ENCODE peak calls at places on chromosomes 11 and 22, in five cellular contexts. G, D, S, T and A are unnamed samples.

GRCh38 chr11:86390499-86390898 is 15.8 kb downstream of the CCDC81 start:
- DNase-seq in G (no peak), D (no peak), S (no peak), T (no peak), A (no peak)

GRCh38 chr11:80163011-80163410 is 722.2 kb upstream of the TENM4 start:
- DNase-seq in G (no peak), D (no peak), S (no peak), T (no peak), A (no peak)

GRCh38 chr11:79342686-79343085 is 98.1 kb downstream of the TENM4 start:
- DNase-seq in G (no peak), D (no peak), S (no peak), T (no peak), A (no peak)

GRCh38 chr11:103326070-103326794 is 217.0 kb downstream of the DYNC2H1 start:
- DNase-seq in G (peak), D (peak), S (no peak), T (no peak), A (peak)

GRCh38 chr22:49733631-49734030 is 94.0 kb downstream of the BRD1 start:
- DNase-seq in G (no peak), D (no peak), S (no peak), T (no peak), A (no peak)

GRCh38 chr22:40436460-40437431 is 66.4 kb downstream of the SGSM3 start:
- DNase-seq in G (peak), D (no peak), S (peak), T (no peak), A (peak)

GRCh38 chr11:64028398-64029115 is 7.2 kb upstream of the FLRT1 start:
- DNase-seq in G (no peak), D (peak), S (no peak), T (no peak), A (no peak)

GRCh38 chr11:108805030-108805429 is 140.2 kb downstream of the DDX10 start:
- DNase-seq in G (no peak), D (no peak), S (no peak), T (no peak), A (no peak)

GRCh38 chr22:44171486-44172076 is 9.1 kb upstream of the PARVG start:
- DNase-seq in G (no peak), D (no peak), S (no peak), T (no peak), A (no peak)

GRCh38 chr22:44383652-44384562 is 71.2 kb upstream of the SHISAL1 start:
- DNase-seq in G (no peak), D (no peak), S (no peak), T (no peak), A (no peak)

GRCh38 chr11:106493751-106494150 is 416.3 kb downstream of the AASDHPPT start:
- DNase-seq in G (no peak), D (no peak), S (no peak), T (no peak), A (no peak)

GRCh38 chr11:85774256-85775097 is 36.5 kb downstream of the SYTL2 start:
- DNase-seq in G (no peak), D (no peak), S (no peak), T (no peak), A (no peak)

GRCh38 chr11:107689317-107690202 is 22.3 kb downstream of the SLN start:
- DNase-seq in G (peak), D (peak), S (peak), T (peak), A (peak)

GRCh38 chr11:119460582-119460981 is 37.6 kb upstream of the THY1 start:
- DNase-seq in G (no peak), D (no peak), S (no peak), T (no peak), A (no peak)

GRCh38 chr11:59967677-59968394 is 4.0 kb downstream of the OOSP4A start:
- DNase-seq in G (no peak), D (no peak), S (no peak), T (no peak), A (no peak)

GRCh38 chr11:34395916-34396555 is 38.2 kb upstream of the ABTB2 start:
- DNase-seq in G (no peak), D (no peak), S (no peak), T (no peak), A (no peak)

GRCh38 chr22:41579297-41579996 is 10.2 kb downstream of the PMM1 start:
- DNase-seq in G (no peak), D (no peak), S (no peak), T (no peak), A (no peak)

GRCh38 chr22:44337658-44338004 is 24.9 kb upstream of the SHISAL1 start:
- DNase-seq in G (no peak), D (no peak), S (peak), T (peak), A (no peak)

GRCh38 chr11:72308226-72309073 is 64.5 kb upstream of the PHOX2A start:
- DNase-seq in G (peak), D (no peak), S (no peak), T (no peak), A (no peak)

GRCh38 chr11:10181811-10182210 is 112.2 kb downstream of the SBF2 start:
- DNase-seq in G (peak), D (no peak), S (no peak), T (no peak), A (peak)

GRCh38 chr11:100956321-100956720 is 173.3 kb downstream of the PGR start:
- DNase-seq in G (no peak), D (no peak), S (no peak), T (no peak), A (no peak)

GRCh38 chr11:16382638-16383380 is 26.5 kb upstream of the SOX6 start:
- DNase-seq in G (no peak), D (no peak), S (no peak), T (no peak), A (no peak)

GRCh38 chr11:62830904-62831519 is 839 bp downstream of the STX5 start:
- DNase-seq in G (peak), D (no peak), S (peak), T (no peak), A (peak)

GRCh38 chr11:34915136-34916013 is 804 bp downstream of the APIP start:
- DNase-seq in G (no peak), D (no peak), S (peak), T (no peak), A (no peak)

GRCh38 chr11:116170526-116171120 is 602.2 kb downstream of the BUD13 start:
- DNase-seq in G (no peak), D (peak), S (no peak), T (no peak), A (no peak)

GRCh38 chr11:132202621-132203020 is 832.2 kb downstream of the NTM start:
- DNase-seq in G (no peak), D (no peak), S (no peak), T (no peak), A (no peak)

GRCh38 chr11:70887428-70887827 is 364.9 kb downstream of the SHANK2 start:
- DNase-seq in G (no peak), D (no peak), S (no peak), T (no peak), A (no peak)

GRCh38 chr11:91742155-91742554 is 482.5 kb upstream of the FAT3 start:
- DNase-seq in G (no peak), D (no peak), S (no peak), T (no peak), A (no peak)

GRCh38 chr11:13635804-13636203 is 32.7 kb upstream of the FAR1 start:
- DNase-seq in G (no peak), D (no peak), S (no peak), T (no peak), A (no peak)

GRCh38 chr22:43173566-43173965 is 13.4 kb downstream of the TTLL12 start:
- DNase-seq in G (no peak), D (no peak), S (no peak), T (no peak), A (no peak)

GRCh38 chr11:71164186-71164585 is 88.2 kb downstream of the SHANK2 start:
- DNase-seq in G (no peak), D (no peak), S (no peak), T (no peak), A (no peak)

GRCh38 chr22:44305455-44305854 is 7.3 kb downstream of the SHISAL1 start:
- DNase-seq in G (no peak), D (no peak), S (no peak), T (no peak), A (no peak)

GRCh38 chr11:103811870-103812509 is 224.4 kb upstream of the DDI1 start:
- DNase-seq in G (no peak), D (no peak), S (no peak), T (no peak), A (no peak)

GRCh38 chr11:132994038-132994502 is 538.2 kb downstream of the OPCML start:
- DNase-seq in G (no peak), D (no peak), S (no peak), T (no peak), A (no peak)

GRCh38 chr11:116928102-116928777 is 90.8 kb upstream of the APOA1 start:
- DNase-seq in G (peak), D (no peak), S (no peak), T (no peak), A (peak)

GRCh38 chr11:67532889-67533288 is 9.6 kb upstream of the CABP2 start:
- DNase-seq in G (no peak), D (no peak), S (no peak), T (no peak), A (no peak)

GRCh38 chr11:34629711-34630110 is 8.8 kb downstream of the EHF start:
- DNase-seq in G (no peak), D (no peak), S (no peak), T (no peak), A (no peak)

GRCh38 chr11:37712246-37712645 is 1114.2 kb upstream of the RAG2 start:
- DNase-seq in G (no peak), D (no peak), S (no peak), T (no peak), A (no peak)
- TF ChIP-seq CTCF in G (no peak), D (no peak), S (no peak), T (no peak), A (no peak)

DNA sequence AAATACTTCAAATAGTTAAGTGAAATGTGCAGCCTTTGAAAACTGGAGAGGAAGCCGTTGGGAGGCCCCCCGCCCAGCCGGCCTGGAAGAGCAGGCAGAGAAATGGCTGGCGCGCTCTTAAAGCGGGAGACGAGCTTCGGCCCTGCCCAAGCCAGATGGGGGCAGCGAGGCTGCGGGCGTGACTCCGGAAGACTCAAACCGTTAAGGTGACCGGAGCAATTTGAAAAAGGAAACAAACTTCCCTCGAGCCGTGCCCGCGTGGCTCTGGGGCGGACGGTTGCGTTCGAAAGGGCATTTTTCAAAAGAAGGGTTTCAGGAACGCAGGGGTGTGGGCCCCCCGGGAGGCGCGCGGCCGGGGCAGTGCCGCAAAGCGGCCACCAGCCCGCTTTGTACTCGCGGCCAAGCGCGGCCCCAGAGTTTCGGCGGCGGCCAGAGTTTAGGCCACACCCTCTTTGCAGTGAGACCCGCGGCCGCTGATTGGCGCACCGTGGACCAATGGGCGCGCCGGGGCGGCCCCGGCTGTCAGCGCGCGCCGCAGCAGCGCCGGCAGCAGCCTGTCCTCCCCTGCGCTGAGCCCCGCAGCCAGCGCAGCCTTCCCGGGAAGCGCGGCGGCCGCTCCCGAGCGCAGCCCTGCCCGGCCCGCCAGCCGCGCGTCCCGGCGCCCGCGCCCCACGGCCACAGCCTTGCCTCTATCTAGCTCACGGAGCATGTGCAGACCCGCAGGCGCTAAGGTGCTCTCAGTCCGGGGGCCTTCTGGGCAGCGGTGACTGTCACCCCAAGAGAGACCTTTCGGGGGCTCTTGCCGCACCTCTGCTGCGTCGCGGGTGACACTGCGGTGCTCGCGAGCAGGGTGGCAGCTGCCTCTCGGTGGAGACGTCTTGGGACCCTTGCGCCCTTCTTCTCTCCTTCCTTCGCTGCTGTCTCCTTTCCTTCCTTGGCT is at the start of gene NAV2:
- DNase-seq in G (peak), D (peak), S (peak), T (peak), A (peak)
- TF ChIP-seq CTCF in G (no peak), D (no peak), S (no peak), T (no peak), A (no peak)

GRCh38 chr11:66267039-66267378 is 1.4 kb upstream of the RAB1B start:
- DNase-seq in G (no peak), D (no peak), S (no peak), T (no peak), A (no peak)

GRCh38 chr11:66267379-66268209 is 845 bp upstream of the RAB1B start:
- DNase-seq in G (peak), D (peak), S (peak), T (peak), A (peak)

GRCh38 chr11:66271816-66272215 is 3.4 kb downstream of the RAB1B start:
- DNase-seq in G (no peak), D (no peak), S (no peak), T (no peak), A (no peak)

GRCh38 chr11:66268210-66268952 is at the start of gene RAB1B:
- DNase-seq in G (peak), D (peak), S (peak), T (peak), A (peak)

GRCh38 chr11:66268953-66269906 is 791 bp downstream of the RAB1B start:
- DNase-seq in G (peak), D (no peak), S (peak), T (no peak), A (no peak)
- TF ChIP-seq CTCF in G (no peak), D (peak), S (no peak), T (no peak), A (no peak)

GRCh38 chr11:130068986-130069683 is 559 bp upstream of the APLP2 start:
- DNase-seq in G (no peak), D (peak), S (peak), T (peak), A (no peak)
- TF ChIP-seq CTCF in G (no peak), D (no peak), S (peak), T (no peak), A (no peak)

GRCh38 chr22:30556388-30556787 is 9.8 kb upstream of the SEC14L6 start:
- DNase-seq in G (no peak), D (no peak), S (no peak), T (no peak), A (no peak)

GRCh38 chr22:30555282-30556210 is 9.0 kb upstream of the SEC14L6 start:
- DNase-seq in G (no peak), D (no peak), S (no peak), T (no peak), A (no peak)

GRCh38 chr22:30553971-30554370 is 7.4 kb upstream of the SEC14L6 start:
- DNase-seq in G (no peak), D (no peak), S (no peak), T (no peak), A (no peak)

GRCh38 chr22:30559889-30560288 is 13.3 kb upstream of the SEC14L6 start:
- DNase-seq in G (no peak), D (no peak), S (no peak), T (no peak), A (no peak)

GRCh38 chr22:30557243-30557642 is 10.7 kb upstream of the SEC14L6 start:
- DNase-seq in G (no peak), D (no peak), S (no peak), T (no peak), A (no peak)
- TF ChIP-seq CTCF in G (no peak), D (no peak), S (no peak), T (no peak), A (no peak)

GRCh38 chr11:44288133-44288526 is 21.8 kb downstream of the ALX4 start:
- DNase-seq in G (no peak), D (no peak), S (no peak), T (no peak), A (no peak)
- TF ChIP-seq CTCF in G (no peak), D (no peak), S (no peak), T (no peak), A (no peak)